ENCODE peak calls at places on chromosomes 12 and 14, in five cellular contexts. J is esophagus squamous epithelium, D is nephron progenitor cell, H is glutamatergic neuron, N is lower leg skin. Y is an unnamed sample.

GRCh38 chr12:75798527-75798926 is 233.0 kb downstream of the PHLDA1 start:
- DNase-seq in J (no peak), D (no peak), H (no peak), N (no peak), Y (no peak)

GRCh38 chr12:111412007-111412829 is 6.5 kb downstream of the SH2B3 start:
- DNase-seq in J (no peak), D (no peak), H (no peak), N (no peak), Y (no peak)

GRCh38 chr12:106409898-106410297 is 52.4 kb downstream of the POLR3B start:
- DNase-seq in J (no peak), D (no peak), H (no peak), N (no peak), Y (no peak)

GRCh38 chr12:109697877-109698468 is 15.7 kb upstream of the FAM222A start:
- DNase-seq in J (no peak), D (no peak), H (no peak), N (no peak), Y (no peak)

GRCh38 chr14:68665792-68666195 is 127.1 kb downstream of the ZFP36L1 start:
- DNase-seq in J (no peak), D (no peak), H (no peak), N (no peak), Y (no peak)

GRCh38 chr12:62879691-62880090 is 55.3 kb downstream of the PPM1H start:
- DNase-seq in J (no peak), D (no peak), H (no peak), N (no peak), Y (no peak)

GRCh38 chr14:24392327-24393098 is 6.3 kb upstream of the NYNRIN start:
- DNase-seq in J (no peak), D (no peak), H (no peak), N (no peak), Y (no peak)

GRCh38 chr12:65420941-65421340 is 142.5 kb downstream of the MSRB3 start:
- DNase-seq in J (no peak), D (no peak), H (no peak), N (no peak), Y (no peak)

GRCh38 chr12:63937381-63938168 is 93.1 kb downstream of the SRGAP1 start:
- DNase-seq in J (no peak), D (no peak), H (no peak), N (no peak), Y (no peak)

GRCh38 chr12:67879937-67880336 is 109.3 kb upstream of the IFNG-AS1 start:
- DNase-seq in J (no peak), D (no peak), H (no peak), N (no peak), Y (no peak)

GRCh38 chr12:130118181-130118580 is 44.1 kb upstream of the FZD10 start:
- DNase-seq in J (no peak), D (no peak), H (no peak), N (no peak), Y (no peak)

GRCh38 chr12:84131076-84131475 is 781.5 kb downstream of the SLC6A15 start:
- DNase-seq in J (no peak), D (no peak), H (no peak), N (no peak), Y (no peak)

GRCh38 chr12:38456769-38457168 is 140.2 kb downstream of the ALG10B start:
- DNase-seq in J (no peak), D (no peak), H (no peak), N (no peak), Y (no peak)

GRCh38 chr14:40368314-40368713 is 936.1 kb upstream of the FBXO33 start:
- DNase-seq in J (no peak), D (no peak), H (no peak), N (no peak), Y (no peak)

GRCh38 chr12:89703768-89704167 is 4.9 kb downstream of the ATP2B1 start:
- DNase-seq in J (no peak), D (no peak), H (no peak), N (no peak), Y (no peak)

GRCh38 chr14:51093371-51094281 is 1.3 kb downstream of the TRIM9 start:
- DNase-seq in J (no peak), D (peak), H (peak), N (no peak), Y (peak)

GRCh38 chr12:69821441-69822204 is 3.4 kb upstream of the MYRFL start:
- DNase-seq in J (no peak), D (no peak), H (no peak), N (no peak), Y (no peak)

GRCh38 chr12:84355561-84355960 is 557.0 kb downstream of the SLC6A15 start:
- DNase-seq in J (no peak), D (no peak), H (no peak), N (no peak), Y (no peak)

GRCh38 chr14:77663289-77663688 is 44.5 kb downstream of the ALKBH1 start:
- DNase-seq in J (no peak), D (no peak), H (no peak), N (no peak), Y (no peak)

GRCh38 chr12:59603735-59604134 is 7.9 kb downstream of the SLC16A7 start:
- DNase-seq in J (no peak), D (no peak), H (no peak), N (no peak), Y (no peak)

GRCh38 chr12:62933871-62934798 is 815 bp downstream of the PPM1H start:
- DNase-seq in J (no peak), D (peak), H (peak), N (no peak), Y (peak)

GRCh38 chr12:105474672-105475071 is 144.2 kb downstream of the C12orf75 start:
- DNase-seq in J (no peak), D (no peak), H (no peak), N (no peak), Y (no peak)

GRCh38 chr12:113214938-113215400 is 6.3 kb upstream of the TPCN1 start:
- DNase-seq in J (no peak), D (no peak), H (no peak), N (peak), Y (no peak)

GRCh38 chr12:85779768-85780167 is 56.4 kb downstream of the RASSF9 start:
- DNase-seq in J (no peak), D (no peak), H (no peak), N (no peak), Y (no peak)

GRCh38 chr12:107311682-107312081 is 218.3 kb upstream of the CRY1 start:
- DNase-seq in J (no peak), D (no peak), H (no peak), N (no peak), Y (no peak)

GRCh38 chr12:40162022-40162421 is 56.1 kb upstream of the SLC2A13 start:
- DNase-seq in J (no peak), D (no peak), H (no peak), N (no peak), Y (no peak)

GRCh38 chr12:15996254-15996653 is 85.1 kb downstream of the DERA start:
- DNase-seq in J (no peak), D (no peak), H (no peak), N (no peak), Y (no peak)

GRCh38 chr12:64633940-64634337 is 23.6 kb downstream of the RASSF3 start:
- DNase-seq in J (no peak), D (no peak), H (no peak), N (no peak), Y (no peak)

GRCh38 chr12:26402648-26403047 is 207.3 kb downstream of the SSPN start:
- DNase-seq in J (no peak), D (no peak), H (no peak), N (peak), Y (no peak)

GRCh38 chr12:106903241-106903950 is 52.3 kb upstream of the TMEM263 start:
- DNase-seq in J (no peak), D (peak), H (peak), N (peak), Y (peak)

GRCh38 chr14:76509291-76509690 is 133.4 kb downstream of the ESRRB start:
- DNase-seq in J (no peak), D (no peak), H (no peak), N (no peak), Y (no peak)

GRCh38 chr12:128268348-128268725 is 1.4 kb downstream of the TMEM132C start:
- DNase-seq in J (no peak), D (peak), H (no peak), N (no peak), Y (no peak)

GRCh38 chr14:49673586-49673985 is 14.4 kb downstream of the POLE2 start:
- DNase-seq in J (no peak), D (no peak), H (no peak), N (no peak), Y (no peak)

GRCh38 chr14:49677643-49678042 is 10.4 kb downstream of the POLE2 start:
- DNase-seq in J (no peak), D (no peak), H (no peak), N (no peak), Y (no peak)

GRCh38 chr14:49679271-49679670 is 8.7 kb downstream of the POLE2 start:
- DNase-seq in J (no peak), D (no peak), H (no peak), N (no peak), Y (no peak)
- TF ChIP-seq CTCF in J (no peak), D (no peak), H (no peak), N (no peak), Y (no peak)

GRCh38 chr14:104786726-104787675 is 8.5 kb downstream of the AKT1 start:
- DNase-seq in J (no peak), D (no peak), H (peak), N (no peak), Y (no peak)
- TF ChIP-seq CTCF in J (no peak), D (no peak), H (no peak), N (no peak), Y (no peak)

GRCh38 chr14:90368946-90369721 is 27.7 kb upstream of the CALM1 start:
- DNase-seq in J (no peak), D (no peak), H (no peak), N (no peak), Y (no peak)
- TF ChIP-seq CTCF in J (no peak), D (no peak), H (no peak), N (no peak), Y (no peak)

GRCh38 chr12:54935235-54935951 is 49.2 kb downstream of the TESPA1 start:
- DNase-seq in J (no peak), D (no peak), H (no peak), N (no peak), Y (no peak)
- TF ChIP-seq CTCF in J (no peak), D (no peak), H (no peak), N (no peak), Y (no peak)

DNA sequence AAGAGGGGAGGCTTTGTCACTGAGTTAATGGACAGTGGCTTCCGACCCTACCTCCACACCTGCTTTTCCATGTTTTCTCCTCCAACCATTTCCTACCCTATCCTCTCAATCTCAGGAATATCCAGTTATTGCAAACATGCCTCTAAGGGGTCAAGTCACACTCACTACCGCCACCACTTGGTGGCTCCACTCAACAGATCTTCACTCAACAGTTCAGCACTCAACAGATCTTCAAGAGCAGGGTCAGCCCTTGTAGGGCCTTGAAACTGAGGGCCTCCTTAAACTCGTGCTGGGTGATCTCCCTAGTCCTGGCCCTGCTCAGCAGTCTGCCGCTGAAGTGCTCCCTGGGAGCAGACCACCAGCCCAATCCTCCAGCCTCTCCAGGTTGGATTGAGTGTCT is 14.2 kb downstream of the ZNF641 start:
- DNase-seq in J (no peak), D (no peak), H (no peak), N (no peak), Y (no peak)
- TF ChIP-seq CTCF in J (no peak), D (no peak), H (no peak), N (no peak), Y (peak)

GRCh38 chr12:103832048-103832798 is 8.8 kb downstream of the NT5DC3 start:
- DNase-seq in J (no peak), D (no peak), H (no peak), N (no peak), Y (no peak)

GRCh38 chr12:103834897-103835390 is 6.1 kb downstream of the NT5DC3 start:
- DNase-seq in J (no peak), D (peak), H (peak), N (no peak), Y (no peak)

GRCh38 chr12:103833095-103833777 is 7.8 kb downstream of the NT5DC3 start:
- DNase-seq in J (no peak), D (no peak), H (no peak), N (no peak), Y (no peak)

GRCh38 chr12:103836345-103836744 is 4.7 kb downstream of the NT5DC3 start:
- DNase-seq in J (no peak), D (no peak), H (no peak), N (no peak), Y (no peak)

DNA sequence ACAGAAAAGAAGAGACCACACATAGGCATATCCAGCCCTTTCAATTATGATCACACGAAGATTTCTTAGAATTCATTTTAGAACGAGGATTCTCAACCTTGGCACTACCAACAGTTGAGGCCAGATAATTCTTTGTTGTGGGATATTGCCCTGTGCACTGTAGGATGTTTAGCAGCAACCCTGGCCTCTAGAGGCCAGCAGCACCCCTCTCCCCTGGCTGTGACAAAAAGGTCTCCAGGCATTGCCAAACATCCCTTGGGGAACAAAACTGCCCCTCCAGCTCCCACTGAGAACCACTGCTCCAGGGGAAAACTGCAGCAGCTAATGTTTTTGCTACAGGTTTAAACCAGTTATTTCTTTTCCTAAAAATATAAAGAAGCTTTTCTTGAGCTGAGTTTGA is 7.1 kb downstream of the NT5DC3 start:
- DNase-seq in J (no peak), D (no peak), H (no peak), N (no peak), Y (no peak)
- TF ChIP-seq CTCF in J (no peak), D (no peak), H (no peak), N (no peak), Y (no peak)